ENCODE peak calls at places on chromosomes 6 and 20, in five cellular contexts. One of them, this sample, is unnamed.

GRCh38 chr6:139287868-139288267 is 3.9 kb downstream of the TXLNB start:
- DNase-seq in PC-3: no peak
- DNase-seq in H1: no peak
- DNase-seq in mucosa of descending colon: no peak
- DNase-seq in mesothelial cell of epicardium: no peak
- DNase-seq in this sample: no peak

GRCh38 chr20:44733341-44734069 is 12.2 kb upstream of the KCNK15 start:
- DNase-seq in PC-3: peak; percentile 90
- DNase-seq in H1: peak; percentile 86
- DNase-seq in mucosa of descending colon: peak; percentile 72
- DNase-seq in mesothelial cell of epicardium: peak; percentile 62
- DNase-seq in this sample: peak; percentile 76

GRCh38 chr6:138241381-138241780 is 23.1 kb upstream of the PBOV1 start:
- DNase-seq in PC-3: no peak
- DNase-seq in H1: no peak
- DNase-seq in mucosa of descending colon: no peak
- DNase-seq in mesothelial cell of epicardium: no peak
- DNase-seq in this sample: no peak

GRCh38 chr6:81241717-81242116 is 510.8 kb downstream of the TENT5A start:
- DNase-seq in PC-3: peak; percentile 52
- DNase-seq in H1: no peak
- DNase-seq in mucosa of descending colon: no peak
- DNase-seq in mesothelial cell of epicardium: no peak
- DNase-seq in this sample: peak; percentile 49

GRCh38 chr20:6583134-6583738 is 184.2 kb upstream of the BMP2 start:
- DNase-seq in PC-3: peak; percentile 79
- DNase-seq in H1: peak; percentile 48
- DNase-seq in mucosa of descending colon: peak; percentile 32
- DNase-seq in mesothelial cell of epicardium: no peak
- DNase-seq in this sample: peak; percentile 49

GRCh38 chr20:36105731-36106226 is 48.8 kb upstream of the EPB41L1 start:
- DNase-seq in PC-3: no peak
- DNase-seq in H1: no peak
- DNase-seq in mucosa of descending colon: peak; percentile 82
- DNase-seq in mesothelial cell of epicardium: no peak
- DNase-seq in this sample: no peak

GRCh38 chr20:62837790-62838458 is 21.1 kb downstream of the COL9A3 start:
- DNase-seq in PC-3: no peak
- DNase-seq in H1: no peak
- DNase-seq in mucosa of descending colon: peak; percentile 95
- DNase-seq in mesothelial cell of epicardium: no peak
- DNase-seq in this sample: peak; percentile 74

GRCh38 chr20:49445176-49445575 is 37.3 kb downstream of the KCNB1 start:
- DNase-seq in PC-3: peak; percentile 49
- DNase-seq in H1: no peak
- DNase-seq in mucosa of descending colon: no peak
- DNase-seq in mesothelial cell of epicardium: no peak
- DNase-seq in this sample: no peak

GRCh38 chr20:62350098-62350628 is 16.9 kb downstream of the LAMA5 start:
- DNase-seq in PC-3: peak; percentile 96
- DNase-seq in H1: no peak
- DNase-seq in mucosa of descending colon: no peak
- DNase-seq in mesothelial cell of epicardium: no peak
- DNase-seq in this sample: peak; percentile 47

GRCh38 chr6:393391-394221 is 2.1 kb downstream of the IRF4 start:
- DNase-seq in PC-3: no peak
- DNase-seq in H1: no peak
- DNase-seq in mucosa of descending colon: no peak
- DNase-seq in mesothelial cell of epicardium: no peak
- DNase-seq in this sample: no peak

GRCh38 chr6:31901415-31901952 is 402 bp downstream of the ZBTB12 start:
- DNase-seq in PC-3: peak; percentile 37
- DNase-seq in H1: peak; percentile 68
- DNase-seq in mucosa of descending colon: peak; percentile 81
- DNase-seq in mesothelial cell of epicardium: peak; percentile 53
- DNase-seq in this sample: peak; percentile 62

GRCh38 chr6:15535495-15536200 is 127.2 kb downstream of the DTNBP1 start:
- DNase-seq in PC-3: no peak
- DNase-seq in H1: peak; percentile 2
- DNase-seq in mucosa of descending colon: no peak
- DNase-seq in mesothelial cell of epicardium: no peak
- DNase-seq in this sample: no peak

GRCh38 chr6:152185158-152185574 is 377.7 kb downstream of the ESR1 start:
- DNase-seq in PC-3: no peak
- DNase-seq in H1: no peak
- DNase-seq in mucosa of descending colon: no peak
- DNase-seq in mesothelial cell of epicardium: no peak
- DNase-seq in this sample: no peak

GRCh38 chr6:131427441-131428051 is 145.5 kb upstream of the ARG1 start:
- DNase-seq in PC-3: no peak
- DNase-seq in H1: no peak
- DNase-seq in mucosa of descending colon: no peak
- DNase-seq in mesothelial cell of epicardium: no peak
- DNase-seq in this sample: no peak

GRCh38 chr20:54123587-54124180 is 50.1 kb downstream of the CYP24A1 start:
- DNase-seq in PC-3: peak; percentile 100
- DNase-seq in H1: peak; percentile 51
- DNase-seq in mucosa of descending colon: peak; percentile 75
- DNase-seq in mesothelial cell of epicardium: peak; percentile 43
- DNase-seq in this sample: peak; percentile 99

GRCh38 chr20:24420567-24420966 is 48.9 kb upstream of the SYNDIG1 start:
- DNase-seq in PC-3: no peak
- DNase-seq in H1: no peak
- DNase-seq in mucosa of descending colon: no peak
- DNase-seq in mesothelial cell of epicardium: no peak
- DNase-seq in this sample: no peak

GRCh38 chr20:38407321-38407720 is 27.8 kb downstream of the SNHG17 start:
- DNase-seq in PC-3: no peak
- DNase-seq in H1: no peak
- DNase-seq in mucosa of descending colon: no peak
- DNase-seq in mesothelial cell of epicardium: no peak
- DNase-seq in this sample: no peak

GRCh38 chr6:36968266-36968977 is 13.9 kb downstream of the PI16 start:
- DNase-seq in PC-3: no peak
- DNase-seq in H1: no peak
- DNase-seq in mucosa of descending colon: peak; percentile 62
- DNase-seq in mesothelial cell of epicardium: no peak
- DNase-seq in this sample: no peak

GRCh38 chr20:60304931-60305330 is 346.7 kb downstream of the CDH26 start:
- DNase-seq in PC-3: no peak
- DNase-seq in H1: no peak
- DNase-seq in mucosa of descending colon: no peak
- DNase-seq in mesothelial cell of epicardium: no peak
- DNase-seq in this sample: no peak

GRCh38 chr6:158819213-158819976 is at the start of gene EZR:
- DNase-seq in PC-3: peak; percentile 81
- DNase-seq in H1: peak; percentile 86
- DNase-seq in mucosa of descending colon: peak; percentile 93
- DNase-seq in mesothelial cell of epicardium: peak; percentile 77
- DNase-seq in this sample: peak; percentile 59

GRCh38 chr20:15799871-15800270 is 773.4 kb downstream of the KIF16B start:
- DNase-seq in PC-3: peak; percentile 79
- DNase-seq in H1: no peak
- DNase-seq in mucosa of descending colon: no peak
- DNase-seq in mesothelial cell of epicardium: no peak
- DNase-seq in this sample: peak; percentile 15

GRCh38 chr6:32223258-32224235 is at the start of gene NOTCH4:
- DNase-seq in PC-3: no peak
- DNase-seq in H1: no peak
- DNase-seq in mucosa of descending colon: no peak
- DNase-seq in mesothelial cell of epicardium: no peak
- DNase-seq in this sample: no peak

GRCh38 chr6:2658788-2659187 is 91.9 kb downstream of the MYLK4 start:
- DNase-seq in PC-3: peak; percentile 42
- DNase-seq in H1: no peak
- DNase-seq in mucosa of descending colon: no peak
- DNase-seq in mesothelial cell of epicardium: no peak
- DNase-seq in this sample: peak; percentile 15

GRCh38 chr6:94622784-94623183 is 954.6 kb upstream of the MANEA start:
- DNase-seq in PC-3: no peak
- DNase-seq in H1: no peak
- DNase-seq in mucosa of descending colon: no peak
- DNase-seq in mesothelial cell of epicardium: no peak
- DNase-seq in this sample: no peak

GRCh38 chr6:115365783-115366182 is 694.9 kb downstream of the FRK start:
- DNase-seq in PC-3: no peak
- DNase-seq in H1: no peak
- DNase-seq in mucosa of descending colon: no peak
- DNase-seq in mesothelial cell of epicardium: no peak
- DNase-seq in this sample: no peak

GRCh38 chr6:92888316-92888715 is 531.0 kb downstream of the EPHA7 start:
- DNase-seq in PC-3: no peak
- DNase-seq in H1: no peak
- DNase-seq in mucosa of descending colon: no peak
- DNase-seq in mesothelial cell of epicardium: no peak
- DNase-seq in this sample: no peak

GRCh38 chr6:119467478-119468081 is 118.0 kb upstream of the MAN1A1 start:
- DNase-seq in PC-3: no peak
- DNase-seq in H1: no peak
- DNase-seq in mucosa of descending colon: no peak
- DNase-seq in mesothelial cell of epicardium: no peak
- DNase-seq in this sample: peak; percentile 65

GRCh38 chr6:72551470-72551869 is 70.4 kb upstream of the KCNQ5 start:
- DNase-seq in PC-3: peak; percentile 81
- DNase-seq in H1: no peak
- DNase-seq in mucosa of descending colon: no peak
- DNase-seq in mesothelial cell of epicardium: no peak
- DNase-seq in this sample: no peak

GRCh38 chr6:154682633-154683125 is 50.5 kb upstream of the SCAF8 start:
- DNase-seq in PC-3: no peak
- DNase-seq in H1: no peak
- DNase-seq in mucosa of descending colon: no peak
- DNase-seq in mesothelial cell of epicardium: no peak
- DNase-seq in this sample: no peak

GRCh38 chr20:46230811-46231282 is 77.5 kb downstream of the CDH22 start:
- DNase-seq in PC-3: peak; percentile 52
- DNase-seq in H1: peak; percentile 83
- DNase-seq in mucosa of descending colon: no peak
- DNase-seq in mesothelial cell of epicardium: peak; percentile 73
- DNase-seq in this sample: peak; percentile 19